ENCODE peak calls at places on chromosomes 4 and X, in eight cellular contexts. P, X, C, T, F, A, M and E are unnamed samples.

GRCh38 chr4:73662709-73663546 is 42.7 kb upstream of the RASSF6 start:
- DNase-seq in P (peak), X (no peak), C (peak), T (peak), F (no peak), A (no peak), M (peak), E (peak)

GRCh38 chr4:151429957-151430548 is 21.1 kb downstream of the FHIP1A start:
- DNase-seq in P (no peak), X (no peak), C (no peak), T (no peak), F (no peak), A (no peak), M (no peak), E (no peak)

GRCh38 chr4:6368096-6368495 is 98.4 kb downstream of the WFS1 start:
- DNase-seq in P (no peak), X (no peak), C (peak), T (no peak), F (no peak), A (no peak), M (no peak), E (no peak)

GRCh38 chr4:165328708-165329107 is 1.2 kb downstream of the MSMO1 start:
- DNase-seq in P (no peak), X (no peak), C (no peak), T (no peak), F (no peak), A (no peak), M (no peak), E (no peak)

GRCh38 chr4:147829401-147830101 is 97.7 kb downstream of the ARHGAP10 start:
- DNase-seq in P (no peak), X (no peak), C (no peak), T (no peak), F (no peak), A (no peak), M (peak), E (no peak)

GRCh38 chr4:81504685-81505598 is 33.2 kb upstream of the RASGEF1B start:
- DNase-seq in P (no peak), X (peak), C (no peak), T (no peak), F (no peak), A (no peak), M (no peak), E (no peak)

GRCh38 chr4:94676910-94677309 is 80.8 kb upstream of the BMPR1B start:
- DNase-seq in P (no peak), X (no peak), C (no peak), T (no peak), F (no peak), A (no peak), M (no peak), E (no peak)

GRCh38 chr4:121749225-121749624 is 15.7 kb downstream of the SMIM43 start:
- DNase-seq in P (no peak), X (no peak), C (no peak), T (no peak), F (no peak), A (peak), M (no peak), E (no peak)

GRCh38 chr4:31360786-31361185 is 640.6 kb downstream of the PCDH7 start:
- DNase-seq in P (no peak), X (no peak), C (no peak), T (no peak), F (no peak), A (no peak), M (no peak), E (no peak)

GRCh38 chr4:92988301-92988700 is 684.5 kb downstream of the GRID2 start:
- DNase-seq in P (no peak), X (no peak), C (no peak), T (no peak), F (no peak), A (no peak), M (no peak), E (no peak)

GRCh38 chrX:49187526-49187925 is 1.4 kb upstream of the PRICKLE3 start:
- DNase-seq in P (no peak), X (no peak), C (no peak), T (no peak), F (no peak), A (no peak), M (no peak), E (no peak)

GRCh38 chr4:141573678-141574077 is 62.7 kb upstream of the IL15 start:
- DNase-seq in P (no peak), X (no peak), C (no peak), T (no peak), F (no peak), A (no peak), M (no peak), E (no peak)

GRCh38 chr4:77734928-77735327 is 84.2 kb downstream of the CNOT6L start:
- DNase-seq in P (peak), X (peak), C (no peak), T (no peak), F (peak), A (no peak), M (peak), E (peak)

GRCh38 chr4:29581469-29581868 is 1138.7 kb upstream of the PCDH7 start:
- DNase-seq in P (no peak), X (no peak), C (no peak), T (no peak), F (no peak), A (no peak), M (no peak), E (no peak)

GRCh38 chrX:119190736-119191282 is 45.3 kb upstream of the PGRMC1 start:
- DNase-seq in P (no peak), X (no peak), C (no peak), T (no peak), F (no peak), A (no peak), M (no peak), E (no peak)

GRCh38 chrX:136028383-136028984 is 43.2 kb downstream of the SLC9A6 start:
- DNase-seq in P (peak), X (no peak), C (peak), T (peak), F (peak), A (peak), M (peak), E (peak)

GRCh38 chr4:34953145-34953799 is 1291.0 kb downstream of the ARAP2 start:
- DNase-seq in P (no peak), X (no peak), C (no peak), T (no peak), F (no peak), A (no peak), M (no peak), E (no peak)

GRCh38 chr4:88735554-88735953 is 37.9 kb upstream of the NAP1L5 start:
- DNase-seq in P (no peak), X (no peak), C (no peak), T (no peak), F (no peak), A (no peak), M (no peak), E (no peak)

GRCh38 chrX:130032552-130032951 is 50.1 kb downstream of the BCORL1 start:
- DNase-seq in P (no peak), X (no peak), C (no peak), T (no peak), F (no peak), A (no peak), M (no peak), E (no peak)

GRCh38 chr4:54498661-54499111 is 159.1 kb upstream of the KIT start:
- DNase-seq in P (no peak), X (no peak), C (no peak), T (no peak), F (peak), A (peak), M (peak), E (peak)

GRCh38 chrX:96906741-96907140 is 23.0 kb downstream of the RPA4 start:
- DNase-seq in P (no peak), X (no peak), C (no peak), T (no peak), F (peak), A (no peak), M (peak), E (no peak)

GRCh38 chr4:149161247-149161646 is 654.4 kb downstream of the IQCM start:
- DNase-seq in P (no peak), X (no peak), C (no peak), T (no peak), F (no peak), A (no peak), M (no peak), E (peak)

GRCh38 chr4:153065286-153065685 is 129.2 kb downstream of the FHDC1 start:
- DNase-seq in P (no peak), X (no peak), C (no peak), T (no peak), F (no peak), A (no peak), M (no peak), E (no peak)

GRCh38 chr4:1383728-1384591 is 22.3 kb downstream of the NKX1-1 start:
- DNase-seq in P (no peak), X (no peak), C (no peak), T (no peak), F (no peak), A (no peak), M (no peak), E (no peak)

GRCh38 chr4:119300072-119300387 is 21.9 kb downstream of the FABP2 start:
- DNase-seq in P (no peak), X (peak), C (no peak), T (peak), F (no peak), A (no peak), M (no peak), E (peak)